ENCODE peak calls at places on chromosomes 16 and 17, in ten cellular contexts. L is ELR, C is AG04450, M is right cardiac atrium, T is bronchial epithelial cell, U is left cardiac atrium, G is A549, I is MM.1S, Z is HEK293T, N is cardiac muscle cell. R is an unnamed sample.

GRCh38 chr17:19579867-19580565 is 46.4 kb downstream of the SLC47A1 start:
- DNase-seq in Z (no peak), I (no peak), C (no peak), U (peak), L (no peak), M (peak), N (peak), T (no peak), G (no peak), R (no peak)

GRCh38 chr17:57365420-57365819 is 109.1 kb downstream of the MSI2 start:
- DNase-seq in T (no peak), N (peak), M (no peak), I (no peak), G (no peak), C (no peak), L (no peak), Z (no peak), U (no peak), R (no peak)

GRCh38 chr17:74678541-74678940 is 34.2 kb downstream of the CD300LF start:
- DNase-seq in G (no peak), U (no peak), I (no peak), N (no peak), L (no peak), Z (no peak), T (no peak), C (no peak), M (no peak), R (no peak)

GRCh38 chr16:53913082-53913870 is 209.3 kb downstream of the FTO start:
- DNase-seq in L (peak), T (peak), I (no peak), Z (no peak), M (peak), G (no peak), U (peak), N (peak), C (peak), R (peak)

GRCh38 chr16:72125635-72126428 is 32.2 kb downstream of the DHX38 start:
- DNase-seq in M (no peak), N (no peak), I (no peak), T (no peak), L (no peak), Z (no peak), U (no peak), C (no peak), G (no peak), R (no peak)

GRCh38 chr17:9576521-9577401 is at the start of gene CFAP52:
- DNase-seq in T (peak), N (peak), L (peak), M (peak), I (peak), C (peak), Z (peak), U (peak), G (peak), R (peak)

GRCh38 chr17:82603981-82604448 is 44.2 kb downstream of the WDR45B start:
- DNase-seq in M (peak), L (no peak), C (no peak), U (peak), I (no peak), Z (no peak), G (no peak), N (peak), T (no peak), R (peak)

GRCh38 chr16:74726736-74727135 is 26.1 kb upstream of the MLKL start:
- DNase-seq in G (no peak), T (no peak), U (no peak), Z (peak), C (no peak), I (peak), M (no peak), N (no peak), L (peak), R (no peak)

GRCh38 chr17:19005789-19006430 is 1.3 kb upstream of the FAM83G start:
- DNase-seq in Z (no peak), T (no peak), U (no peak), M (no peak), N (no peak), I (no peak), G (no peak), L (no peak), C (no peak), R (no peak)

GRCh38 chr16:86965331-86965730 is 351.9 kb downstream of the C16orf95 start:
- DNase-seq in L (no peak), C (no peak), M (no peak), G (no peak), N (no peak), T (no peak), I (no peak), Z (no peak), U (no peak), R (no peak)

GRCh38 chr17:4900231-4901107 is 1.1 kb downstream of the C17orf107 start:
- DNase-seq in C (no peak), T (no peak), G (no peak), N (no peak), U (no peak), M (peak), L (no peak), Z (no peak), I (no peak), R (no peak)

GRCh38 chr16:54526916-54527315 is 240.3 kb upstream of the IRX3 start:
- DNase-seq in N (no peak), M (no peak), G (no peak), Z (no peak), C (no peak), U (no peak), I (no peak), L (peak), T (peak), R (no peak)

GRCh38 chr17:65371702-65372101 is 189.7 kb downstream of the AXIN2 start:
- DNase-seq in T (no peak), M (peak), I (no peak), Z (no peak), C (no peak), G (no peak), U (no peak), N (no peak), L (no peak), R (no peak)

GRCh38 chr16:77387075-77387474 is 47.8 kb downstream of the ADAMTS18 start:
- DNase-seq in M (no peak), Z (no peak), U (no peak), L (no peak), N (no peak), G (no peak), T (no peak), C (no peak), I (no peak), R (no peak)

GRCh38 chr16:68512742-68513141 is 26.3 kb upstream of the ZFP90 start:
- DNase-seq in U (no peak), G (no peak), T (no peak), M (no peak), N (no peak), L (no peak), C (no peak), I (no peak), Z (no peak), R (no peak)

GRCh38 chr17:46178550-46179198 is 14.6 kb downstream of the KANSL1 start:
- DNase-seq in N (peak), C (no peak), G (no peak), I (no peak), T (peak), Z (no peak), M (no peak), L (peak), U (no peak), R (no peak)

R was measured in tibial nerve.